ENCODE peak calls at places on chromosomes 7 and 10, in ten cellular contexts. One of them, this sample, is unnamed.

GRCh38 chr10:88415533-88416130 is 167.5 kb downstream of the RNLS start:
- DNase-seq in transverse colon: no peak
- DNase-seq in HCT116: no peak
- DNase-seq in aorta: no peak
- DNase-seq in kidney: no peak
- DNase-seq in left ventricle myocardium inferior: no peak
- DNase-seq in right lobe of liver: no peak
- DNase-seq in left lung: no peak
- DNase-seq in GM23338: peak; percentile 37
- DNase-seq in psoas muscle: no peak
- DNase-seq in this sample: no peak

GRCh38 chr10:48649349-48649944 is 35.2 kb upstream of the WDFY4 start:
- DNase-seq in transverse colon: no peak
- DNase-seq in HCT116: no peak
- DNase-seq in aorta: no peak
- DNase-seq in kidney: no peak
- DNase-seq in left ventricle myocardium inferior: no peak
- DNase-seq in right lobe of liver: no peak
- DNase-seq in left lung: peak; percentile 44
- DNase-seq in GM23338: no peak
- DNase-seq in psoas muscle: no peak
- DNase-seq in this sample: no peak

GRCh38 chr7:4621401-4621800 is 60.7 kb upstream of the FOXK1 start:
- DNase-seq in transverse colon: no peak
- DNase-seq in HCT116: no peak
- DNase-seq in aorta: no peak
- DNase-seq in kidney: no peak
- DNase-seq in left ventricle myocardium inferior: no peak
- DNase-seq in right lobe of liver: no peak
- DNase-seq in left lung: no peak
- DNase-seq in GM23338: no peak
- DNase-seq in psoas muscle: no peak
- DNase-seq in this sample: no peak

GRCh38 chr10:63430091-63430998 is 35.4 kb downstream of the JMJD1C start:
- DNase-seq in transverse colon: no peak
- DNase-seq in HCT116: peak; percentile 3
- DNase-seq in aorta: no peak
- DNase-seq in kidney: no peak
- DNase-seq in left ventricle myocardium inferior: no peak
- DNase-seq in right lobe of liver: no peak
- DNase-seq in left lung: no peak
- DNase-seq in GM23338: no peak
- DNase-seq in psoas muscle: no peak
- DNase-seq in this sample: no peak

GRCh38 chr7:14739496-14740185 is 162.9 kb downstream of the DGKB start:
- DNase-seq in transverse colon: no peak
- DNase-seq in HCT116: no peak
- DNase-seq in aorta: no peak
- DNase-seq in kidney: no peak
- DNase-seq in left ventricle myocardium inferior: no peak
- DNase-seq in right lobe of liver: no peak
- DNase-seq in left lung: peak; percentile 59
- DNase-seq in GM23338: no peak
- DNase-seq in psoas muscle: no peak
- DNase-seq in this sample: no peak

GRCh38 chr7:1339611-1340010 is 106.9 kb downstream of the UNCX start:
- DNase-seq in transverse colon: no peak
- DNase-seq in HCT116: no peak
- DNase-seq in aorta: peak; percentile 31
- DNase-seq in kidney: peak; percentile 7
- DNase-seq in left ventricle myocardium inferior: no peak
- DNase-seq in right lobe of liver: no peak
- DNase-seq in left lung: no peak
- DNase-seq in GM23338: no peak
- DNase-seq in psoas muscle: no peak
- DNase-seq in this sample: no peak

GRCh38 chr7:11060883-11061282 is 87.2 kb downstream of the PHF14 start:
- DNase-seq in transverse colon: no peak
- DNase-seq in HCT116: no peak
- DNase-seq in aorta: no peak
- DNase-seq in kidney: no peak
- DNase-seq in left ventricle myocardium inferior: no peak
- DNase-seq in right lobe of liver: no peak
- DNase-seq in left lung: no peak
- DNase-seq in GM23338: no peak
- DNase-seq in psoas muscle: no peak
- DNase-seq in this sample: no peak

GRCh38 chr7:22255834-22256233 is 101.1 kb downstream of the RAPGEF5 start:
- DNase-seq in transverse colon: no peak
- DNase-seq in HCT116: no peak
- DNase-seq in aorta: no peak
- DNase-seq in kidney: no peak
- DNase-seq in left ventricle myocardium inferior: no peak
- DNase-seq in right lobe of liver: no peak
- DNase-seq in left lung: no peak
- DNase-seq in GM23338: peak; percentile 21
- DNase-seq in psoas muscle: no peak
- DNase-seq in this sample: no peak

GRCh38 chr10:124864421-124865193 is 63.0 kb downstream of the ABRAXAS2 start:
- DNase-seq in transverse colon: peak; percentile 47
- DNase-seq in HCT116: peak; percentile 61
- DNase-seq in aorta: peak; percentile 72
- DNase-seq in kidney: peak; percentile 85
- DNase-seq in left ventricle myocardium inferior: peak; percentile 86
- DNase-seq in right lobe of liver: peak; percentile 90
- DNase-seq in left lung: peak; percentile 82
- DNase-seq in GM23338: no peak
- DNase-seq in psoas muscle: peak; percentile 60
- DNase-seq in this sample: peak; percentile 84

GRCh38 chr7:156423876-156424275 is 216.7 kb upstream of the RNF32 start:
- DNase-seq in transverse colon: no peak
- DNase-seq in HCT116: no peak
- DNase-seq in aorta: no peak
- DNase-seq in kidney: no peak
- DNase-seq in left ventricle myocardium inferior: no peak
- DNase-seq in right lobe of liver: no peak
- DNase-seq in left lung: no peak
- DNase-seq in GM23338: no peak
- DNase-seq in psoas muscle: no peak
- DNase-seq in this sample: no peak

GRCh38 chr10:103555321-103555649 is 61.8 kb downstream of the NEURL1 start:
- DNase-seq in transverse colon: no peak
- DNase-seq in HCT116: no peak
- DNase-seq in aorta: no peak
- DNase-seq in kidney: no peak
- DNase-seq in left ventricle myocardium inferior: no peak
- DNase-seq in right lobe of liver: no peak
- DNase-seq in left lung: peak; percentile 81
- DNase-seq in GM23338: no peak
- DNase-seq in psoas muscle: no peak
- DNase-seq in this sample: no peak

GRCh38 chr7:464712-465461 is 54.8 kb downstream of the PDGFA start:
- DNase-seq in transverse colon: no peak
- DNase-seq in HCT116: no peak
- DNase-seq in aorta: peak; percentile 78
- DNase-seq in kidney: peak; percentile 84
- DNase-seq in left ventricle myocardium inferior: peak; percentile 50
- DNase-seq in right lobe of liver: peak; percentile 37
- DNase-seq in left lung: peak; percentile 79
- DNase-seq in GM23338: no peak
- DNase-seq in psoas muscle: no peak
- DNase-seq in this sample: peak; percentile 20

GRCh38 chr7:149196151-149196704 is 882 bp downstream of the ZNF282 start:
- DNase-seq in transverse colon: peak; percentile 9
- DNase-seq in HCT116: no peak
- DNase-seq in aorta: no peak
- DNase-seq in kidney: no peak
- DNase-seq in left ventricle myocardium inferior: no peak
- DNase-seq in right lobe of liver: no peak
- DNase-seq in left lung: no peak
- DNase-seq in GM23338: peak; percentile 32
- DNase-seq in psoas muscle: no peak
- DNase-seq in this sample: peak; percentile 8

GRCh38 chr7:114255404-114255841 is 159.2 kb upstream of the FOXP2 start:
- DNase-seq in transverse colon: peak; percentile 71
- DNase-seq in HCT116: no peak
- DNase-seq in aorta: no peak
- DNase-seq in kidney: peak; percentile 55
- DNase-seq in left ventricle myocardium inferior: no peak
- DNase-seq in right lobe of liver: peak; percentile 68
- DNase-seq in left lung: peak; percentile 44
- DNase-seq in GM23338: no peak
- DNase-seq in psoas muscle: no peak
- DNase-seq in this sample: no peak

GRCh38 chr10:46554166-46554781 is 2.2 kb downstream of the GPRIN2 start:
- DNase-seq in transverse colon: no peak
- DNase-seq in HCT116: no peak
- DNase-seq in aorta: no peak
- DNase-seq in kidney: no peak
- DNase-seq in left ventricle myocardium inferior: no peak
- DNase-seq in right lobe of liver: no peak
- DNase-seq in left lung: no peak
- DNase-seq in GM23338: no peak
- DNase-seq in psoas muscle: no peak
- DNase-seq in this sample: no peak

GRCh38 chr10:86711237-86711956 is 43.1 kb downstream of the LDB3 start:
- DNase-seq in transverse colon: peak; percentile 91
- DNase-seq in HCT116: peak; percentile 54
- DNase-seq in aorta: peak; percentile 96
- DNase-seq in kidney: peak; percentile 96
- DNase-seq in left ventricle myocardium inferior: peak; percentile 89
- DNase-seq in right lobe of liver: peak; percentile 86
- DNase-seq in left lung: peak; percentile 95
- DNase-seq in GM23338: peak; percentile 94
- DNase-seq in psoas muscle: peak; percentile 92
- DNase-seq in this sample: peak; percentile 90

GRCh38 chr10:86709786-86710185 is 41.5 kb downstream of the LDB3 start:
- DNase-seq in transverse colon: no peak
- DNase-seq in HCT116: no peak
- DNase-seq in aorta: peak; percentile 72
- DNase-seq in kidney: no peak
- DNase-seq in left ventricle myocardium inferior: no peak
- DNase-seq in right lobe of liver: no peak
- DNase-seq in left lung: no peak
- DNase-seq in GM23338: no peak
- DNase-seq in psoas muscle: no peak
- DNase-seq in this sample: no peak

GRCh38 chr10:86711957-86712708 is 43.8 kb downstream of the LDB3 start:
- DNase-seq in transverse colon: no peak
- DNase-seq in HCT116: no peak
- DNase-seq in aorta: peak; percentile 69
- DNase-seq in kidney: no peak
- DNase-seq in left ventricle myocardium inferior: no peak
- DNase-seq in right lobe of liver: peak; percentile 47
- DNase-seq in left lung: no peak
- DNase-seq in GM23338: peak; percentile 61
- DNase-seq in psoas muscle: peak; percentile 47
- DNase-seq in this sample: peak; percentile 64

GRCh38 chr10:86708783-86709778 is 40.8 kb downstream of the LDB3 start:
- DNase-seq in transverse colon: no peak
- DNase-seq in HCT116: no peak
- DNase-seq in aorta: peak; percentile 55
- DNase-seq in kidney: no peak
- DNase-seq in left ventricle myocardium inferior: no peak
- DNase-seq in right lobe of liver: no peak
- DNase-seq in left lung: no peak
- DNase-seq in GM23338: no peak
- DNase-seq in psoas muscle: no peak
- DNase-seq in this sample: peak; percentile 64

GRCh38 chr10:86710987-86711236 is 42.6 kb downstream of the LDB3 start:
- DNase-seq in transverse colon: no peak
- DNase-seq in HCT116: no peak
- DNase-seq in aorta: no peak
- DNase-seq in kidney: no peak
- DNase-seq in left ventricle myocardium inferior: no peak
- DNase-seq in right lobe of liver: no peak
- DNase-seq in left lung: no peak
- DNase-seq in GM23338: no peak
- DNase-seq in psoas muscle: no peak
- DNase-seq in this sample: no peak
- H3K4me3 ChIP-seq in transverse colon: peak overlapping the region; percentile 63
- H3K4me3 ChIP-seq in HCT116: peak overlapping the region; percentile 87
- H3K4me3 ChIP-seq in aorta: no peak overlapping the region
- H3K4me3 ChIP-seq in kidney: peak overlapping the region; percentile 76
- H3K4me3 ChIP-seq in left ventricle myocardium inferior: peak overlapping the region; percentile 77
- H3K4me3 ChIP-seq in right lobe of liver: peak overlapping the region; percentile 78
- H3K4me3 ChIP-seq in left lung: peak overlapping the region; percentile 54
- H3K4me3 ChIP-seq in GM23338: peak overlapping the region; percentile 74
- H3K4me3 ChIP-seq in psoas muscle: peak overlapping the region; percentile 80
- H3K4me3 ChIP-seq in this sample: no peak overlapping the region

GRCh38 chr10:71255540-71255816 is 43.1 kb downstream of the UNC5B start:
- DNase-seq in transverse colon: no peak
- DNase-seq in HCT116: no peak
- DNase-seq in aorta: no peak
- DNase-seq in kidney: no peak
- DNase-seq in left ventricle myocardium inferior: no peak
- DNase-seq in right lobe of liver: no peak
- DNase-seq in left lung: no peak
- DNase-seq in GM23338: no peak
- DNase-seq in psoas muscle: no peak
- DNase-seq in this sample: no peak
- H3K4me1 ChIP-seq in transverse colon: peaks cover 45% of the 10 kb centered on the region
- H3K4me1 ChIP-seq in HCT116: peaks cover 69% of the 10 kb centered on the region
- H3K4me1 ChIP-seq in aorta: no peaks in the 10 kb centered on the region
- H3K4me1 ChIP-seq in kidney: peaks cover 4% of the 10 kb centered on the region
- H3K4me1 ChIP-seq in left ventricle myocardium inferior: peaks cover 94% of the 10 kb centered on the region
- H3K4me1 ChIP-seq in right lobe of liver: no peaks in the 10 kb centered on the region
- H3K4me1 ChIP-seq in left lung: peaks cover 30% of the 10 kb centered on the region
- H3K4me1 ChIP-seq in GM23338: peaks cover 24% of the 10 kb centered on the region
- H3K4me1 ChIP-seq in psoas muscle: peaks cover 22% of the 10 kb centered on the region
- H3K4me1 ChIP-seq in this sample: peaks cover 6% of the 10 kb centered on the region

GRCh38 chr10:97393034-97393573 is 8.0 kb downstream of the RRP12 start:
- DNase-seq in transverse colon: no peak
- DNase-seq in HCT116: no peak
- DNase-seq in aorta: no peak
- DNase-seq in kidney: no peak
- DNase-seq in left ventricle myocardium inferior: no peak
- DNase-seq in right lobe of liver: no peak
- DNase-seq in left lung: no peak
- DNase-seq in GM23338: no peak
- DNase-seq in psoas muscle: no peak
- DNase-seq in this sample: no peak
- H3K36me3 ChIP-seq in transverse colon: no peaks in the 10 kb centered on the region
- H3K36me3 ChIP-seq in HCT116: peaks cover 49% of the 10 kb centered on the region
- H3K36me3 ChIP-seq in aorta: no peaks in the 10 kb centered on the region
- H3K36me3 ChIP-seq in kidney: peaks cover 10% of the 10 kb centered on the region
- H3K36me3 ChIP-seq in left ventricle myocardium inferior: peaks cover 87% of the 10 kb centered on the region
- H3K36me3 ChIP-seq in right lobe of liver: no peaks in the 10 kb centered on the region
- H3K36me3 ChIP-seq in left lung: peaks cover 96% of the 10 kb centered on the region
- H3K36me3 ChIP-seq in GM23338: peaks cover 47% of the 10 kb centered on the region
- H3K36me3 ChIP-seq in psoas muscle: peaks cover 97% of the 10 kb centered on the region
- H3K36me3 ChIP-seq in this sample: peaks cover 33% of the 10 kb centered on the region

DNA sequence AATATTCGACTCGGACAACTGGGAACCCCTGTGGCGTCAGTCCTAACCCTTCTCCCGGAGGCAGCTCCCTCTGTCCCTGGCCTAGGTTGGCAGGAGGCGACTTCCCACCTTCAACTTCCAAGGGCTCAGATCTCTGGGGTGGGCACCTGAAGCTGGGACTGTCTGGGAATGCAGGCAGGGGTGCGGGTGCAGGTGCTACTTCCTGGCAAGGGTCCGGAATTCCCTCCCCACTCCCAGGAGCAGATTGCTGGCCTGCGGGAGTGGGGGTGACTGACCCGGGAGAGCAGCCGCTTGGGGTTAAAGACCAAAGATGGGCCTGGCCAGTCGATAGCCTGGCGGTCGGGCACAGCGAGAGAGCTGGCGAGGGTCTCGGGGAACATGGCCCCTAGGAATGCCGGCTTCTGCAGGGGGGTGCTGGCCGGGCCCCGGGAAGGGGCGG is 390 bp downstream of the EPHA1 start:
- DNase-seq in transverse colon: no peak
- DNase-seq in HCT116: no peak
- DNase-seq in aorta: peak; percentile 67
- DNase-seq in kidney: no peak
- DNase-seq in left ventricle myocardium inferior: no peak
- DNase-seq in right lobe of liver: no peak
- DNase-seq in left lung: no peak
- DNase-seq in GM23338: peak; percentile 47
- DNase-seq in psoas muscle: no peak
- DNase-seq in this sample: peak; percentile 35
- H3K4me3 ChIP-seq in transverse colon: peak overlapping the region; percentile 62
- H3K4me3 ChIP-seq in HCT116: peak overlapping the region; percentile 92
- H3K4me3 ChIP-seq in aorta: no peak overlapping the region
- H3K4me3 ChIP-seq in kidney: peak overlapping the region; percentile 66
- H3K4me3 ChIP-seq in left ventricle myocardium inferior: peak overlapping the region; percentile 48
- H3K4me3 ChIP-seq in right lobe of liver: peak overlapping the region; percentile 68
- H3K4me3 ChIP-seq in left lung: peak overlapping the region; percentile 35
- H3K4me3 ChIP-seq in GM23338: peak overlapping the region; percentile 95
- H3K4me3 ChIP-seq in psoas muscle: no peak overlapping the region
- H3K4me3 ChIP-seq in this sample: peak overlapping the region; percentile 41

This sample was measured in thyroid gland.